ENCODE peak calls at places on chromosomes 11 and 22, in five cellular contexts. Y is uterus, Q is neural progenitor cell, J is psoas muscle, C is astrocyte. X is an unnamed sample.

GRCh38 chr11:117009905-117010605 is 88.2 kb downstream of the SIK3 start:
- DNase-seq in Y (no peak), C (no peak), J (no peak), Q (no peak), X (no peak)

GRCh38 chr11:131370901-131371790 is 731 bp downstream of the NTM start:
- DNase-seq in C (no peak), Q (no peak), J (no peak), Y (no peak), X (no peak)

GRCh38 chr11:69387409-69387885 is 93.5 kb downstream of the MYEOV start:
- DNase-seq in Y (no peak), Q (no peak), J (no peak), C (no peak), X (no peak)

GRCh38 chr11:118605116-118605867 is 2.1 kb upstream of the PHLDB1 start:
- DNase-seq in Y (peak; percentile 94), Q (peak; percentile 47), J (peak; percentile 86), C (peak; percentile 66), X (no peak)

GRCh38 chr11:64674774-64675173 is 48.2 kb downstream of the NRXN2 start:
- DNase-seq in J (no peak), Q (no peak), Y (no peak), C (no peak), X (no peak)

GRCh38 chr11:86741489-86742435 is 58.6 kb upstream of the PRSS23 start:
- DNase-seq in Q (no peak), Y (no peak), J (no peak), C (peak; percentile 93), X (no peak)

GRCh38 chr11:110130642-110131238 is 37.5 kb downstream of the ZC3H12C start:
- DNase-seq in J (no peak), C (peak; percentile 86), Q (peak; percentile 93), Y (no peak), X (no peak)

GRCh38 chr22:47043835-47044721 is 281.6 kb downstream of the TBC1D22A start:
- DNase-seq in C (peak; percentile 66), Q (peak; percentile 42), J (peak; percentile 34), Y (no peak), X (peak; percentile 47)

GRCh38 chr11:38476808-38477565 is 1879.0 kb upstream of the RAG2 start:
- DNase-seq in J (no peak), Q (no peak), C (peak; percentile 22), Y (no peak), X (no peak)

GRCh38 chr11:14082338-14082737 is 119.8 kb downstream of the SPON1 start:
- DNase-seq in Q (no peak), J (no peak), C (no peak), Y (no peak), X (no peak)

GRCh38 chr22:17792289-17792688 is 18.0 kb upstream of the BID start:
- DNase-seq in Q (peak; percentile 60), C (no peak), J (no peak), Y (no peak), X (no peak)

GRCh38 chr11:77353131-77353530 is 51.6 kb upstream of the GDPD4 start:
- DNase-seq in C (peak; percentile 31), Y (no peak), J (no peak), Q (no peak), X (no peak)

GRCh38 chr22:48488611-48489456 is 1338.8 kb downstream of the BRD1 start:
- DNase-seq in C (no peak), Q (peak; percentile 89), Y (no peak), J (no peak), X (no peak)

GRCh38 chr11:13874596-13874995 is 87.9 kb upstream of the SPON1 start:
- DNase-seq in C (no peak), J (no peak), Y (no peak), Q (no peak), X (no peak)

GRCh38 chr11:74255741-74256369 is 55.6 kb downstream of the P4HA3 start:
- DNase-seq in Y (peak; percentile 39), J (no peak), Q (peak; percentile 66), C (peak; percentile 20), X (peak; percentile 50)

DNA sequence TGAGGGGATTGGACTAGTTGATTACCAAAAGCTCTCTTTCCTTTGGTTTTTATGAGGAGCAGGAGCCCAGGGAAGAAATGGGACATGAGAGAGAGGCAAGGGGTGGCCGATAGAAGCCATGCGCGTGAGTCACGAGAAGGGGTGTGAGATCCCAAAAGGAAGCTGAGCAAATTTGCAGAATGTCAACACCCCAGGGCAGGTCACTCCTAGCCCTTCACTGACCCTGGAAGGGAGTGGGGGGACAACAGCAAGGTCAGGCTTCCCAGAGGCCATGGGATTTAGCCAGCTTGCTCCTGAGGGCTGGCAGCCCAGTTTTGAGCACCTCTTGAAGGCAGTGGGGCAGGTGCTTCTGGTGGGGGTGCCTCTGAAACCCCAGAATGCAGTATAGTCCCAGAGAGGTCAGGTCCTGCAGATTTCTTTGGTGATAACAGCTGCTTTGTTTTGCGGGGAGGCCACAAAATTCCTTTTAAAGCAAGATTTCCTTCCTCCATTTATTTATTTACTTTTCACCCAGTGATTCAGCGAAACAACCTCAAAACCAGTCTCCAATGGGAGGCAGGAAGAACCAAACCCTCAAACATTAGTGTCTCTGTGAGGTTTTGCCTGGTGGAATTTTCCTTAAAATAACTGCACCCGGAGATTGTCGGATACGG is 40.1 kb upstream of the TIMP3 start:
- DNase-seq in Y (no peak), Q (no peak), C (peak; percentile 73), J (no peak), X (no peak)
- H3K27ac ChIP-seq in Y (peak overlapping the region; percentile 61), Q (no peak overlapping the region), C (no peak overlapping the region), J (peak overlapping the region; percentile 50), X (peak overlapping the region; percentile 65)

DNA sequence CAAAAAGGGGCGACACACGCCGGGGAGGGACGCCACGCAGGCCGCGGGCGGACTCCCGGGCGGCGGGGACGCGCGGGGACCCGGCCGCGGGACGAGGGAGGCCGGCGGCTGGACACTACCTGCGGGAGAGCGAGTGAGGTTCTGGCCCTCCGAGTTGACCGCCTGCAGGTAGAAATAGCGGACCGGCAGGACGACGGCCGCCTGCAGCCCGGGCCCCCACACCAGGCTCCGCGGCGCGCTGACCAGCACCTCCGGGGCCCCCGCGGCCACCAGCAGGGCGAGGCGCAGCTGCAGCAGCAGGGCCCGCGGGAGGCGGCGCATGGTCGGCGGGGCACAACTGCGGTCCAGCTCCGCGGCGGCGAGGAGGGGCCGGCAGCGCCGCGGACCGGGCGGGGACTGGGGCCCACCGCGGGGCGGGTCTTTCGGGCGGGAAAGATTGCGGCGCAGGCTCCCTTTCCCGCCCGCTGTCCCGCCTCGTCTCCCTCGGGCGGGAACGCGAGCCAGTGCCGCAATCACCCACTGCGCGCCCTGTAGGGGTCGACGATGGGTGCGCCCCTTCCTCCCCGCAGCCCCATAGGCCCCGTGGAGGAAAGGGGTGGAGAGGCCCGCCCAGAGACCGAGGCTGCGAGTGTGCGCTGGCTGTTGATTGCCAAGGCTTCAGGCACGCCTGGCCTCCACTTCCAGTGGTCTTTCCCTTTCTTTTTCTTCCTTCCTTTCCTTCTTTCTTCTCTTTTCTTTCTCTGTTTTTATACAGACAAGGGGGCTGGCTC is at the start of gene POGLUT3:
- DNase-seq in J (peak; percentile 79), Y (peak; percentile 45), C (peak; percentile 50), Q (peak; percentile 88), X (peak; percentile 67)
- H3K4me3 ChIP-seq in J (peak within 1 kb of the TSS; percentile 75), Y (peak within 1 kb of the TSS; percentile 55), C (peak within 1 kb of the TSS; percentile 78), Q (peak within 1 kb of the TSS; percentile 76), X (peak within 1 kb of the TSS; percentile 78)

GRCh38 chr22:39245130-39246039 is 603 bp upstream of the PDGFB start:
- DNase-seq in Q (no peak), Y (no peak), C (no peak), J (no peak), X (no peak)
- H3K27ac ChIP-seq in Q (no peak overlapping the region), Y (peak overlapping the region; percentile 76), C (no peak overlapping the region), J (peak overlapping the region; percentile 87), X (peak overlapping the region; percentile 79)

GRCh38 chr22:45235101-45235777 is 5.5 kb downstream of the KIAA0930 start:
- DNase-seq in C (no peak), Y (no peak), Q (no peak), J (no peak), X (peak; percentile 52)
- H3K4me3 ChIP-seq in C (no peak overlapping the region), Y (no peak overlapping the region), Q (no peak overlapping the region), J (no peak overlapping the region), X (peak overlapping the region; percentile 11)

DNA sequence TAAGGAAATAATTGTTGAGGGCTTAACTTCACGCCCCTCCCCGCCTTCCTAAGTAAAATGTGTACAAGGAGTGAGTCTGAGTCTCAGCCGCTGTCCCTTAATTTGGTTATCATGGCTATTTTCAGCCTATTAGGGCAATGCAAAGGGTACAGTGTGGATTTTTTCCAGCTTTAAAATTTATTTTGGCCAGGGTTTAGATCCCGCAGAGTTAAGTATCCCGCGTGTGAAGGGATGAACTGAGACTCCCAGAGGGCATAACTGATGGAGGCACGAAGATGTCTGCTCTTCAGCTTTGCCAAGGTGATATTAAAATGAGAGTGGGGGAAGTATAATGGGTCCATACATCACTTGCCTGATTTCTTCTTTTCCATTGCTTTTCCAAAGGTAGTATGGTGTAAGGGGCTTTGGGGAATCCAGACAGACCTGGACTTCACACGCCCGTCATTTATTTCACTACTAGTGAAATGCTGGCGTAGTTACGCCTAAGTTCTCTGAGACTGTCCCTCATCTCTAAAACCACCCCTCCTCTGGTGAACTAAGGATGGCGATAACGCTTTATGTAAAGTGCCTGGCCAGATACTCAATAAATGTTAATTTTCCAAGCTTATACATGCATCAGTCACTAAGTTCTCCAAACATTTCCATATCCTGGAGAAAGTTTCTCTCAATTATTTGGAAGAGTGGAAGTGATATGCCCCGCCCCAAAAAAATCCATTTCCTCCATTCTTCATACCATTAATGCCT is 916 bp upstream of the FBXO3 start:
- DNase-seq in J (no peak), Q (no peak), C (no peak), Y (no peak), X (no peak)
- H3K27ac ChIP-seq in J (peak overlapping the region; percentile 92), Q (no peak overlapping the region), C (peak overlapping the region; percentile 65), Y (peak overlapping the region; percentile 94), X (peak overlapping the region; percentile 80)

GRCh38 chr22:44928064-44928463 is 81.7 kb downstream of the PHF21B start:
- DNase-seq in Q (no peak), C (no peak), Y (no peak), J (no peak), X (peak; percentile 33)

GRCh38 chr22:44925465-44926123 is 84.2 kb downstream of the PHF21B start:
- DNase-seq in Q (no peak), J (no peak), Y (no peak), C (no peak), X (peak; percentile 32)

GRCh38 chr22:44924724-44925123 is 85.1 kb downstream of the PHF21B start:
- DNase-seq in J (no peak), C (no peak), Y (no peak), Q (no peak), X (no peak)

GRCh38 chr22:44926124-44926475 is 83.7 kb downstream of the PHF21B start:
- DNase-seq in Y (no peak), J (peak; percentile 47), Q (no peak), C (no peak), X (peak; percentile 15)

GRCh38 chr22:44926491-44927415 is 83.1 kb downstream of the PHF21B start:
- DNase-seq in J (no peak), Y (no peak), C (no peak), Q (no peak), X (peak; percentile 25)
- H3K4me3 ChIP-seq in J (no peak overlapping the region), Y (no peak overlapping the region), C (no peak overlapping the region), Q (no peak overlapping the region), X (no peak overlapping the region)

X was measured in lower lobe of right lung.